ENCODE peak calls at places on chromosomes 7 and 10, in seven cellular contexts. N, W, O, A, T, D and I are unnamed samples.

GRCh38 chr7:36284470-36284869 is 105.2 kb upstream of the ANLN start:
- DNase-seq in N (no peak), W (no peak), O (no peak), A (no peak), T (no peak), D (no peak), I (no peak)

GRCh38 chr7:145169908-145170307 is 334.1 kb upstream of the TPK1 start:
- DNase-seq in N (peak; percentile 1), W (peak; percentile 15), O (no peak), A (no peak), T (no peak), D (no peak), I (no peak)

GRCh38 chr10:117134084-117135025 is 3.7 kb downstream of the VAX1 start:
- DNase-seq in N (no peak), W (peak; percentile 98), O (no peak), A (no peak), T (peak; percentile 64), D (peak; percentile 26), I (no peak)

GRCh38 chr7:95367606-95368005 is 28.6 kb downstream of the PON3 start:
- DNase-seq in N (no peak), W (no peak), O (no peak), A (no peak), T (no peak), D (no peak), I (no peak)

GRCh38 chr10:79984851-79985250 is 35.9 kb upstream of the SFTPD start:
- DNase-seq in N (no peak), W (no peak), O (no peak), A (no peak), T (no peak), D (no peak), I (no peak)

GRCh38 chr7:42351313-42351935 is 114.4 kb upstream of the GLI3 start:
- DNase-seq in N (peak; percentile 12), W (peak; percentile 16), O (no peak), A (peak; percentile 87), T (no peak), D (no peak), I (no peak)

GRCh38 chr10:85284778-85285397 is 956.5 kb downstream of the CCSER2 start:
- DNase-seq in N (no peak), W (no peak), O (no peak), A (no peak), T (no peak), D (no peak), I (no peak)

GRCh38 chr7:98400538-98401427 is at the start of gene BAIAP2L1:
- DNase-seq in N (peak; percentile 67), W (peak; percentile 67), O (peak; percentile 71), A (no peak), T (peak; percentile 99), D (peak; percentile 80), I (peak; percentile 100)

GRCh38 chr10:102624751-102625330 is 19.4 kb upstream of the TRIM8 start:
- DNase-seq in N (peak; percentile 69), W (no peak), O (no peak), A (no peak), T (no peak), D (no peak), I (no peak)

GRCh38 chr10:118940386-118940785 is 89.1 kb upstream of the NANOS1 start:
- DNase-seq in N (no peak), W (no peak), O (no peak), A (no peak), T (no peak), D (no peak), I (no peak)

GRCh38 chr7:47194516-47194915 is 387.4 kb downstream of the TNS3 start:
- DNase-seq in N (no peak), W (no peak), O (no peak), A (no peak), T (no peak), D (no peak), I (no peak)

GRCh38 chr7:131532570-131533091 is 23.8 kb downstream of the PODXL start:
- DNase-seq in N (no peak), W (no peak), O (no peak), A (no peak), T (no peak), D (no peak), I (no peak)

GRCh38 chr10:63761243-63761642 is 240.0 kb downstream of the REEP3 start:
- DNase-seq in N (no peak), W (no peak), O (no peak), A (no peak), T (no peak), D (no peak), I (no peak)

GRCh38 chr7:1078985-1079384 is 8.9 kb upstream of the GPER1 start:
- DNase-seq in N (no peak), W (no peak), O (no peak), A (no peak), T (no peak), D (no peak), I (no peak)

GRCh38 chr7:36021367-36021766 is 131.7 kb upstream of the EEPD1 start:
- DNase-seq in N (no peak), W (no peak), O (no peak), A (no peak), T (peak; percentile 60), D (no peak), I (no peak)

DNA sequence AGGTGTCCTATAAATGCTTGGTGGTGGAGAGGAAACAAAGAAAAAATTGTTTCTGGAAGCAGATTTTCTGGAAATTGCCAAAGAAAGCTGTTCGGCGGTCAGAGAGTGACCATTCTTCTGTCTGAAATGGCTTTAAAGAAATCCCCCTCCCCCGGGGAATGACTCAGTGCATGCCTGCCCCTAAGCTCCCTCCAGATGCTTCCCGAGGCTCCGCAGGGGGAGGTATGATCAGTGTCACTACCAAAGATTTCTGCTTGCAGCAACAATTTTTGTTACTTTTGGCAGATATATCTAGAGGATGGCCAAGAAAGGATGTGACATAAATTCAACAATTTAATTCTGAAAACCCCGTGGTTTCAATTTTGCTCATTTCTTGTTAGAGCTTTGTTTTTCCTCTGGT is 163.9 kb downstream of the JCAD start:
- DNase-seq in N (peak; percentile 91), W (peak; percentile 45), O (peak; percentile 100), A (peak; percentile 59), T (no peak), D (no peak), I (no peak)
- TF ChIP-seq CTCF in N (no peak), W (no peak), O (no peak), A (no peak), T (no peak), D (no peak), I (no peak)

GRCh38 chr7:33673029-33673700 is 232.2 kb upstream of the BMPER start:
- DNase-seq in N (no peak), W (no peak), O (no peak), A (no peak), T (no peak), D (no peak), I (no peak)
- TF ChIP-seq CTCF in N (no peak), W (peak; percentile 42), O (no peak), A (no peak), T (peak; percentile 25), D (no peak), I (peak; percentile 14)

DNA sequence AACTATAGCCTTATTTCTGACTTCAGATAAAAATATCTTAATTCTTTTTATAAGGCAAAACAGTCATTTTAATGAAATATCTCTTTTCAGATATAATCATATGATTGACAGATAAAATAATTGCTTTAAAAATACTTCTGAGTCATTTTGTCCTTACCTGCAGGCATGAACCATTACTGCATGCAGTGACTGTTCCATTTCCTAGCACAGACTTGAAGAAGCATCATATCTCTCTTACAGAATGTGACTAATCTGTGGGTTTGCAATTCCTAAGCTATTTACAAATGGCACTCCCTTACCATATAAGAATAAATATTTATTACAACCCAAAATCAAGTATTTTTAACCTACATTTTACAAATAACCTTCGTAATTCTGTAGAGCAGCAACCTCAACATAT is 120.7 kb downstream of the SRPK2 start:
- DNase-seq in N (peak; percentile 58), W (no peak), O (peak; percentile 49), A (no peak), T (no peak), D (no peak), I (no peak)
- TF ChIP-seq CTCF in N (no peak), W (no peak), O (no peak), A (no peak), T (no peak), D (no peak), I (no peak)

GRCh38 chr10:86522385-86522855 is 828 bp upstream of the WAPL start:
- DNase-seq in N (no peak), W (no peak), O (no peak), A (no peak), T (no peak), D (no peak), I (no peak)
- TF ChIP-seq CTCF in N (no peak), W (no peak), O (no peak), A (no peak), T (no peak), D (no peak), I (no peak)

GRCh38 chr7:90262438-90262837 is 17.5 kb downstream of the CFAP69 start:
- DNase-seq in N (peak; percentile 72), W (peak; percentile 65), O (peak; percentile 60), A (no peak), T (no peak), D (no peak), I (no peak)
- TF ChIP-seq CTCF in N (peak; percentile 33), W (peak; percentile 64), O (peak; percentile 40), A (peak; percentile 43), T (peak; percentile 43), D (peak; percentile 71), I (peak; percentile 63)

DNA sequence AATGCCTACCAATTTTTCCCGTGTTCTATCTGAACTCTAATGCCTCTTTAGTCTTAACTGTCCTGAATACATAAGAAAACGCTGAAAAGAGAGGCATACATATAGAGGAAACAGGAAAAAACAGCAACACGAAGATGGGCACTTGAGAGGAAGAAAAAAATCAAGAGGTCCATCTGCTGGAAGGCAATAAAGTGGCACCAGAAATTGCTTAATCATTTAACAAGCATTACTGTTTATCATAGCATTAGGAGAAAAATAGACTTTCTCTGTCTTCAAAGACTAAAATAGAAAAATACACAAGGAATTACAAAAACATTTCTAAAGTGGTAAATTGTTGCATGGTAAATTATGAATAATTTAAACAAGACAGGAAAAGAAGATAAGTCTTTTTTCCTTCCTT is 35.0 kb downstream of the NSUN6 start:
- DNase-seq in N (peak; percentile 21), W (peak; percentile 47), O (no peak), A (no peak), T (no peak), D (no peak), I (no peak)
- TF ChIP-seq CTCF in N (no peak), W (peak; percentile 46), O (no peak), A (no peak), T (no peak), D (no peak), I (no peak)

GRCh38 chr10:96124230-96125141 is 5.6 kb upstream of the ZNF518A start:
- DNase-seq in N (peak; percentile 70), W (peak; percentile 23), O (peak; percentile 31), A (no peak), T (peak; percentile 59), D (peak; percentile 30), I (peak; percentile 21)
- TF ChIP-seq CTCF in N (no peak), W (no peak), O (no peak), A (no peak), T (no peak), D (no peak), I (no peak)